ENCODE peak calls at places on chromosomes 12 and 14, in seven cellular contexts. N is lung, D is IMR-90, A is adipocyte, L is vagina, W is A549, E is Karpas-422. G is an unnamed sample. For H3K4me1, the result is how much of the 10 kb centered on the place peaks cover.

GRCh38 chr12:67452119-67452805 is 183.1 kb downstream of the CAND1 start:
- DNase-seq in N (no peak), D (no peak), A (no peak), L (no peak), W (no peak), E (peak), G (no peak)

GRCh38 chr12:82057770-82058169 is 298.6 kb upstream of the PPFIA2 start:
- DNase-seq in N (no peak), D (no peak), A (no peak), L (no peak), W (no peak), E (no peak), G (no peak)

GRCh38 chr12:46549527-46550265 is 177.1 kb upstream of the SLC38A2 start:
- DNase-seq in N (no peak), D (peak), A (peak), L (no peak), W (peak), E (no peak), G (peak)

GRCh38 chr14:59600211-59600945 is 23.8 kb upstream of the CCDC175 start:
- DNase-seq in N (no peak), D (peak), A (no peak), L (no peak), W (no peak), E (no peak), G (no peak)

GRCh38 chr14:90388982-90389381 is 7.8 kb upstream of the CALM1 start:
- DNase-seq in N (no peak), D (peak), A (no peak), L (no peak), W (no peak), E (no peak), G (no peak)

GRCh38 chr12:46261658-46262057 is 7.2 kb downstream of the SLC38A1 start:
- DNase-seq in N (no peak), D (no peak), A (peak), L (no peak), W (no peak), E (no peak), G (no peak)

GRCh38 chr12:127677537-127678131 is 589.3 kb upstream of the TMEM132C start:
- DNase-seq in N (peak), D (peak), A (peak), L (no peak), W (peak), E (peak), G (peak)

GRCh38 chr14:29805415-29806123 is 122.1 kb downstream of the PRKD1 start:
- DNase-seq in N (peak), D (peak), A (peak), L (no peak), W (peak), E (peak), G (no peak)

GRCh38 chr12:105977256-105978051 is 161.3 kb downstream of the NUAK1 start:
- DNase-seq in N (no peak), D (peak), A (peak), L (no peak), W (no peak), E (no peak), G (peak)

GRCh38 chr14:58882577-58883018 is 244.8 kb downstream of the DACT1 start:
- DNase-seq in N (no peak), D (peak), A (peak), L (no peak), W (no peak), E (no peak), G (peak)

GRCh38 chr14:89144642-89145041 is 272.4 kb downstream of the FOXN3 start:
- DNase-seq in N (no peak), D (no peak), A (no peak), L (no peak), W (no peak), E (no peak), G (no peak)

GRCh38 chr12:66065623-66066022 is 64.9 kb downstream of the LLPH start:
- DNase-seq in N (no peak), D (peak), A (peak), L (no peak), W (no peak), E (no peak), G (no peak)

GRCh38 chr12:71840226-71840847 is 778 bp downstream of the TBC1D15 start:
- DNase-seq in N (no peak), D (peak), A (peak), L (no peak), W (peak), E (no peak), G (no peak)

GRCh38 chr14:75800792-75801191 is 139.7 kb downstream of the TTLL5 start:
- DNase-seq in N (no peak), D (no peak), A (no peak), L (no peak), W (peak), E (no peak), G (no peak)

GRCh38 chr12:103880299-103881142 is 39.5 kb upstream of the NT5DC3 start:
- DNase-seq in N (no peak), D (no peak), A (no peak), L (no peak), W (peak), E (no peak), G (no peak)

GRCh38 chr12:103877934-103878510 is 37.0 kb upstream of the NT5DC3 start:
- DNase-seq in N (peak), D (peak), A (peak), L (no peak), W (peak), E (peak), G (peak)

GRCh38 chr12:103879048-103879692 is 38.1 kb upstream of the NT5DC3 start:
- DNase-seq in N (no peak), D (no peak), A (no peak), L (no peak), W (no peak), E (no peak), G (no peak)

GRCh38 chr12:103881261-103881660 is 40.2 kb upstream of the NT5DC3 start:
- DNase-seq in N (no peak), D (no peak), A (no peak), L (no peak), W (no peak), E (no peak), G (no peak)

GRCh38 chr12:103879878-103880277 is 38.8 kb upstream of the NT5DC3 start:
- DNase-seq in N (no peak), D (no peak), A (no peak), L (no peak), W (no peak), E (no peak), G (no peak)
- H3K4me1 ChIP-seq in N (under half), D (under half), A (under half), L (under half), W (under half), E (under half), G (under half)

GRCh38 chr14:91878274-91878673 is 10.9 kb upstream of the TC2N start:
- DNase-seq in N (no peak), D (no peak), A (no peak), L (no peak), W (no peak), E (peak), G (no peak)

GRCh38 chr14:91875515-91876286 is 8.4 kb upstream of the TC2N start:
- DNase-seq in N (no peak), D (no peak), A (no peak), L (no peak), W (no peak), E (no peak), G (no peak)

GRCh38 chr14:91877376-91877775 is 10.0 kb upstream of the TC2N start:
- DNase-seq in N (no peak), D (no peak), A (no peak), L (no peak), W (no peak), E (no peak), G (no peak)

GRCh38 chr14:91879196-91879595 is 11.9 kb upstream of the TC2N start:
- DNase-seq in N (no peak), D (no peak), A (no peak), L (no peak), W (no peak), E (no peak), G (no peak)

GRCh38 chr14:91876492-91876891 is 9.2 kb upstream of the TC2N start:
- DNase-seq in N (no peak), D (no peak), A (no peak), L (no peak), W (no peak), E (no peak), G (no peak)
- H3K4me1 ChIP-seq in N (under half), D (under half), A (under half), L (under half), W (under half), E (under half), G (under half)

GRCh38 chr12:57010627-57011224 is 4.4 kb upstream of the ZBTB39 start:
- DNase-seq in N (no peak), D (no peak), A (no peak), L (no peak), W (no peak), E (no peak), G (no peak)

GRCh38 chr12:57016348-57016747 is at the start of gene TAC3:
- DNase-seq in N (no peak), D (no peak), A (no peak), L (no peak), W (no peak), E (no peak), G (no peak)

GRCh38 chr12:57011438-57012424 is 4.6 kb downstream of the TAC3 start:
- DNase-seq in N (no peak), D (no peak), A (no peak), L (no peak), W (no peak), E (no peak), G (no peak)

GRCh38 chr12:57009949-57010626 is 3.7 kb upstream of the ZBTB39 start:
- DNase-seq in N (no peak), D (no peak), A (no peak), L (no peak), W (no peak), E (no peak), G (no peak)

DNA sequence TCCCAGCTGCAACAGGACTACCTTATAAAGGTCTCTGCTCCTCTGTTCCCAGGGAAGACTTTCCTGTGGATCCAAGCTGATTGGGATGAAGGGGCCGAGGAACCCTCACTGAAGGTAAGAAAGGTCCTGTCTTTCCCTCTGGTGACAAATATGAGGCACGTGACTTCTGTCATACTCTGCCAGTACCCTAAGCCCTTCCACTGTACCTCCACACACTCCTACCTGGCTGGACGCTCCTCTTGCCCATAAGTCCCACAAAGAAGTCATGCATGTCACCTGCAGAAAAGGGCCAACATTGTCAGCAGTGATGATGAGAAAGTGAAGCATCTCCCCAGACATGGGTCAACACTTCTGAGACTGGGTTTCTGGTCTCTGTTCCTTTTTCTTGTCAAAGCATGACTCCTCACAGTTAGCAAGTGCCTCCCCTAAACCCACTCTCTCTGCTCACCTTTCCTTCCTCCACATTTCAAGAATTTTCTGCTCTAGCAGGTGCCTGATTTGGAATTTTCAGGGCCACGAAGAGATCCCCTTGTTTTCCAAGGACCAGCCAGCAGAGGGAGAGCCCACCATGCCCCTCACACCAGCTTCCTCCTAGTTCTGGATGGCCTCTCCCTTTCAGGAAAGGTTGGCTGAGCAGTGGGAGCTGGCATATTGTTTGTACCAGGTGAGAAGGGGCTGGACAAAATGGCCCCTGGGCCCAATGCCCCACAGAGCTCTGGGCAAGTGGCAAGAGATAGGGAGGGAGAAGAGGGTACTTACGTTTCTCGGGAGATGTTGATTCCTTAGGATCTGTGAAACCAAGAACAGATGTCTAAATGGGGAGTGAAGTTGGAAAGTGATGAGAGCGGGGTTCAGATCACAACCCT is 3.5 kb downstream of the TAC3 start:
- DNase-seq in N (no peak), D (no peak), A (no peak), L (no peak), W (no peak), E (no peak), G (no peak)
- H3K4me1 ChIP-seq in N (under half), D (under half), A (under half), L (under half), W (under half), E (under half), G (under half)

GRCh38 chr12:6827437-6827894 is 741 bp upstream of the P3H3 start:
- DNase-seq in N (peak), D (peak), A (peak), L (no peak), W (peak), E (peak), G (no peak)

GRCh38 chr12:6827982-6828670 is at the start of gene P3H3:
- DNase-seq in N (no peak), D (peak), A (peak), L (no peak), W (peak), E (no peak), G (no peak)

GRCh38 chr12:6826125-6826733 is 2.0 kb upstream of the P3H3 start:
- DNase-seq in N (no peak), D (no peak), A (no peak), L (no peak), W (no peak), E (no peak), G (no peak)

GRCh38 chr12:6825398-6826124 is 2.6 kb upstream of the P3H3 start:
- DNase-seq in N (peak), D (peak), A (peak), L (no peak), W (peak), E (peak), G (peak)

GRCh38 chr12:6826734-6827436 is 1.3 kb upstream of the P3H3 start:
- DNase-seq in N (no peak), D (no peak), A (no peak), L (no peak), W (no peak), E (peak), G (no peak)
- H3K4me1 ChIP-seq in N (under half), D (under half), A (under half), L (half or more), W (under half), E (under half), G (under half)

DNA sequence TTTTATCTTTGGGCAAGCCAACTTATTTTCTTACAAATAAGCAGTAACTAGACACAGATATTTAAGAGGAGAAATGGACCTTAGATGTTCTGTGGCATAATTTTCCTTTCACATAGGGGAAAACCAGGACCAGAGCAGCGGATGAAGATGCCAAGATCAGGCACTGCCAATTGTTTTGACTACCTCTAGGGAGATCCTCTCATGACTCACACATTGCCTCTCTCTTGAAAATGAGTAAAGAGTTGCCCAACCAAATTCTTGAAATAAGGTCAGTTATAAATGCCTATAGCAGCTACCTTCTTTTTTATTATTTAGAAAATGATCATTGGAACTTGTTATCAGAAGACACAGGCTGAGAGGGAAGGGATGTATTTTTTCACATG is 263.4 kb upstream of the PLEKHG7 start:
- DNase-seq in N (no peak), D (peak), A (peak), L (no peak), W (peak), E (no peak), G (no peak)
- H3K4me1 ChIP-seq in N (under half), D (under half), A (under half), L (under half), W (under half), E (under half), G (under half)

DNA sequence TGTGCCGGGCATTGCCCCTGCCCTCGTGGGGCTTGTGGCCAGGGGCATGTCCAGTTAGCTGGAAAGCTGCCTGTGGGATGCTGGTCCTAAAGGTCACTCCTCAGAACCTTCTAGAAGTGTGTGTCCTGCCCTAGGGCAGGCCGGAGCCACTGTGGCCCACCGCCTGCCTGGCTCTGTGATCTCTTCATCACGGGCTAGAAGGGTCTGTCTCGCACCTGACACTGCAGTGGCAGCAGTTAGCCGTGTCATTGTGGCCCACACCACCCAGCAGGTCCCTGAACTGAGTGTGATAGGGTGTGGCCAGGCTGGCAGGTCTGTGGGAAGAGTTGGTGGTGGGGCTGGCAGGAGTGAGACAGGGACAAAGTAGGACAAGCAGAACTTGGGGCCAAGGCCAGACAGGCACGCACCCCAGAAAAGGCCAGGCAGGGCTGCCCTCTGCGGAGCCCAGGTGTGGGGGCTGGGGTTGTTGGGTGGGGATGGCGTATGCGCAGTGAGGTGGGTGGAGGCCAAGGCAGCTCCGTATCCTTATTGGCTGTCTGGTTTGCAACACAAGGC is 41.2 kb downstream of the ADGRD1 start:
- DNase-seq in N (no peak), D (no peak), A (no peak), L (no peak), W (no peak), E (no peak), G (no peak)
- H3K4me1 ChIP-seq in N (under half), D (under half), A (under half), L (under half), W (under half), E (under half), G (under half)

GRCh38 chr12:123998960-123999359 is 25.9 kb downstream of the ZNF664 start:
- DNase-seq in N (no peak), D (peak), A (no peak), L (no peak), W (no peak), E (no peak), G (no peak)

GRCh38 chr12:123997908-123998307 is 24.9 kb downstream of the ZNF664 start:
- DNase-seq in N (no peak), D (no peak), A (no peak), L (no peak), W (no peak), E (no peak), G (no peak)

GRCh38 chr12:123996581-123996980 is 23.6 kb downstream of the ZNF664 start:
- DNase-seq in N (no peak), D (no peak), A (no peak), L (no peak), W (no peak), E (no peak), G (no peak)

GRCh38 chr12:123998344-123998941 is 25.4 kb downstream of the ZNF664 start:
- DNase-seq in N (no peak), D (peak), A (no peak), L (no peak), W (no peak), E (no peak), G (no peak)

DNA sequence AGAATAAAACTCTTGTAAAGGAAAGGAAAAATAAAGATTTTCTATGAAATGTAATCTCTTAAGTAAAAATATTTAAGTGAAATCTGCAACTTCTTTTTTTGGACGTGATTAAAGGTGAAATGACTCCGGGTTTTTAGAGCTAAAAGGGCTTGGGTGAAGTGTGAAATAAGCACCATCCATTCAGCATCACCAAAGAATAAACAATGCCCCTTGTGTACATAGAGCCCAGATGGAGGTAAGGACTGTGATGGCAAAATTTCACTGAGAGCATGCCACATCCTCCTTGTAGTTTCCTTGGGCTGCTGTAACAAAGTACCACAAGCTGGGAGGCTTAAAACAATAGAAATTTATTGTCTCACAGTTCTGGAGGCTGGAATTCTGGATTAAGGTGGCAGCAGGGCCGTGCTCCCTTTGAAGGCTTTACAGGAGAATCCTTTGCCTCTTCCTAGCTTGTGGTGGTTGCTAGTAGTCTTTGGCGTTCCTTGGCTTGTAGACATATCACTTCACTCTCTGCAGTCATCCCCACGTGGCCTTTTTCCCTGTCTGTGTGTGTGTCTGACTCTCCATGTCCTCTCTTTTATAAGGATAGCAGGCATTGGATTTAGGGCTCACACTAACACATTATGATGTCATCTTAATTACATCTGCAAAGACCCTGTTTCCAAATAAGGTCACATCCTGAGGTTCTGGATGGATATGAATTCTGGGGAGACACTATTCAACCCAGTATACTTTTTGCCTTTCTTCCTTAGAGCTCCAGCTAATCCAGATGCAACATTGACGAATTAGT is 24.2 kb downstream of the ZNF664 start:
- DNase-seq in N (no peak), D (no peak), A (no peak), L (no peak), W (no peak), E (no peak), G (no peak)
- H3K4me1 ChIP-seq in N (under half), D (under half), A (half or more), L (under half), W (under half), E (under half), G (under half)

GRCh38 chr12:12480074-12480473 is 82.6 kb downstream of the DUSP16 start:
- DNase-seq in N (no peak), D (no peak), A (no peak), L (no peak), W (no peak), E (no peak), G (no peak)

GRCh38 chr12:12483438-12483837 is 79.2 kb downstream of the DUSP16 start:
- DNase-seq in N (no peak), D (no peak), A (no peak), L (no peak), W (no peak), E (no peak), G (no peak)

GRCh38 chr12:12482150-12482761 is 80.4 kb downstream of the DUSP16 start:
- DNase-seq in N (no peak), D (no peak), A (no peak), L (no peak), W (no peak), E (no peak), G (no peak)

GRCh38 chr12:12481636-12482035 is 81.0 kb downstream of the DUSP16 start:
- DNase-seq in N (no peak), D (no peak), A (no peak), L (no peak), W (no peak), E (no peak), G (no peak)

GRCh38 chr12:12482959-12483358 is 79.7 kb downstream of the DUSP16 start:
- DNase-seq in N (no peak), D (no peak), A (no peak), L (no peak), W (no peak), E (no peak), G (no peak)
- H3K4me1 ChIP-seq in N (under half), D (under half), A (under half), L (under half), W (under half), E (under half), G (under half)

GRCh38 chr12:110301065-110301806 is 20.2 kb downstream of the ATP2A2 start:
- DNase-seq in N (no peak), D (no peak), A (no peak), L (no peak), W (no peak), E (no peak), G (no peak)
- H3K4me1 ChIP-seq in N (under half), D (under half), A (under half), L (half or more), W (half or more), E (under half), G (under half)

GRCh38 chr14:104675447-104675846 is 14.0 kb upstream of the INF2 start:
- DNase-seq in N (no peak), D (no peak), A (no peak), L (no peak), W (no peak), E (no peak), G (no peak)
- H3K4me1 ChIP-seq in N (under half), D (under half), A (under half), L (under half), W (under half), E (under half), G (under half)